ENCODE peak calls at places on chromosomes 1 and 21, in four cellular contexts. Q, N, U and T are unnamed samples.
A peak's percentile ranks its signal among the peaks of the same experiment; 100 is the strongest.

GRCh38 chr21:31337086-31337485 is 7.0 kb downstream of the TIAM1 start:
- DNase-seq in Q (no peak), N (no peak), U (no peak), T (no peak)

GRCh38 chr1:109806733-109807397 is 43.1 kb upstream of the EPS8L3 start:
- DNase-seq in Q (no peak), N (peak; percentile 44), U (no peak), T (no peak)

GRCh38 chr21:30434033-30434631 is 4.1 kb downstream of the KRTAP13-4 start:
- DNase-seq in Q (no peak), N (no peak), U (peak; percentile 57), T (peak; percentile 32)

GRCh38 chr1:14626869-14627607 is 28.6 kb downstream of the KAZN start:
- DNase-seq in Q (no peak), N (peak; percentile 46), U (no peak), T (no peak)

GRCh38 chr1:61450454-61451213 is 274.3 kb downstream of the TM2D1 start:
- DNase-seq in Q (peak; percentile 44), N (no peak), U (no peak), T (no peak)

GRCh38 chr1:59375321-59376220 is 78.7 kb downstream of the FGGY start:
- DNase-seq in Q (no peak), N (no peak), U (no peak), T (no peak)

GRCh38 chr21:45906859-45907258 is 74.7 kb upstream of the COL6A1 start:
- DNase-seq in Q (no peak), N (no peak), U (no peak), T (no peak)

GRCh38 chr1:243730499-243731150 is 119.4 kb downstream of the AKT3 start:
- DNase-seq in Q (no peak), N (no peak), U (no peak), T (no peak)

GRCh38 chr1:25912076-25912831 is 6.0 kb upstream of the STMN1 start:
- DNase-seq in Q (no peak), N (no peak), U (no peak), T (no peak)

GRCh38 chr21:35226960-35227741 is 178.0 kb upstream of the RUNX1 start:
- DNase-seq in Q (no peak), N (peak; percentile 59), U (no peak), T (no peak)

GRCh38 chr1:51906306-51907078 is 28.0 kb upstream of the NRDC start:
- DNase-seq in Q (no peak), N (no peak), U (no peak), T (no peak)

GRCh38 chr1:41495171-41495948 is 10.9 kb upstream of the EDN2 start:
- DNase-seq in Q (peak; percentile 61), N (no peak), U (peak; percentile 67), T (peak; percentile 34)

GRCh38 chr1:109776911-109777310 is 13.2 kb upstream of the EPS8L3 start:
- DNase-seq in Q (peak; percentile 86), N (peak; percentile 91), U (peak; percentile 86), T (peak; percentile 75)

GRCh38 chr1:184387069-184387870 is 441 bp downstream of the C1orf21 start:
- DNase-seq in Q (peak; percentile 46), N (peak; percentile 61), U (peak; percentile 44), T (peak; percentile 57)

GRCh38 chr1:111553199-111553598 is 49.8 kb upstream of the ADORA3 start:
- DNase-seq in Q (no peak), N (no peak), U (no peak), T (no peak)

GRCh38 chr1:19210772-19211549 is 895 bp upstream of the UBR4 start:
- DNase-seq in Q (no peak), N (no peak), U (no peak), T (peak; percentile 61)

GRCh38 chr1:59487335-59488031 is 190.6 kb downstream of the FGGY start:
- DNase-seq in Q (no peak), N (no peak), U (no peak), T (no peak)

GRCh38 chr1:152188673-152189591 is 29.9 kb upstream of the RPTN start:
- DNase-seq in Q (peak; percentile 54), N (peak; percentile 90), U (peak; percentile 93), T (peak; percentile 73)

GRCh38 chr21:43758132-43758619 is 17.9 kb downstream of the CSTB start:
- DNase-seq in Q (peak; percentile 65), N (no peak), U (peak; percentile 60), T (no peak)

GRCh38 chr1:221712198-221712684 is 29.6 kb downstream of the DUSP10 start:
- DNase-seq in Q (no peak), N (peak; percentile 73), U (no peak), T (peak; percentile 19)

GRCh38 chr1:227428803-227429202 is 110.5 kb upstream of the CDC42BPA start:
- DNase-seq in Q (peak; percentile 44), N (peak; percentile 46), U (no peak), T (no peak)

GRCh38 chr1:109427171-109427467 is 871 bp upstream of the PSMA5 start:
- DNase-seq in Q (no peak), N (no peak), U (no peak), T (peak; percentile 58)

GRCh38 chr1:205259361-205259832 is 31.7 kb downstream of the TMCC2 start:
- DNase-seq in Q (no peak), N (no peak), U (no peak), T (no peak)

GRCh38 chr1:205376739-205377138 is 20.0 kb upstream of the KLHDC8A start:
- DNase-seq in Q (no peak), N (no peak), U (no peak), T (no peak)

GRCh38 chr1:215971793-215972441 is 404.8 kb downstream of the KCTD3 start:
- DNase-seq in Q (no peak), N (no peak), U (no peak), T (no peak)

GRCh38 chr1:46532498-46533178 is 18.8 kb downstream of the KNCN start:
- DNase-seq in Q (peak; percentile 32), N (peak; percentile 79), U (peak; percentile 74), T (peak; percentile 70)

GRCh38 chr21:41254090-41254700 is 62.4 kb upstream of the FAM3B start:
- DNase-seq in Q (no peak), N (no peak), U (no peak), T (no peak)

GRCh38 chr1:33153650-33154049 is 28.2 kb downstream of the TRIM62 start:
- DNase-seq in Q (no peak), N (no peak), U (no peak), T (no peak)

GRCh38 chr1:234852659-234853058 is 242.7 kb upstream of the IRF2BP2 start:
- DNase-seq in Q (no peak), N (no peak), U (no peak), T (no peak)

GRCh38 chr1:168161459-168161858 is 17.3 kb upstream of the TIPRL start:
- DNase-seq in Q (no peak), N (no peak), U (peak; percentile 39), T (peak; percentile 89)

GRCh38 chr1:81032973-81033425 is 767.7 kb upstream of the ADGRL2 start:
- DNase-seq in Q (no peak), N (peak; percentile 54), U (no peak), T (no peak)

GRCh38 chr1:65606426-65606825 is 186.0 kb downstream of the LEPR start:
- DNase-seq in Q (no peak), N (no peak), U (no peak), T (no peak)

GRCh38 chr1:2444138-2444591 is 31.8 kb upstream of the PEX10 start:
- DNase-seq in Q (no peak), N (no peak), U (no peak), T (no peak)

GRCh38 chr1:176880954-176881595 is 283.4 kb downstream of the ASTN1 start:
- DNase-seq in Q (peak; percentile 62), N (peak; percentile 71), U (peak; percentile 89), T (peak; percentile 52)

GRCh38 chr1:201418461-201418860 is 3.1 kb downstream of the TNNI1 start:
- DNase-seq in Q (no peak), N (no peak), U (no peak), T (no peak)

GRCh38 chr1:201420608-201421002 is 925 bp downstream of the TNNI1 start:
- DNase-seq in Q (no peak), N (no peak), U (no peak), T (no peak)

GRCh38 chr1:201419241-201419640 is 2.3 kb downstream of the TNNI1 start:
- DNase-seq in Q (no peak), N (no peak), U (no peak), T (no peak)

GRCh38 chr1:201421041-201421440 is 489 bp downstream of the TNNI1 start:
- DNase-seq in Q (no peak), N (no peak), U (no peak), T (no peak)

GRCh38 chr1:201419737-201420607 is 1.6 kb downstream of the TNNI1 start:
- DNase-seq in Q (no peak), N (no peak), U (peak; percentile 22), T (no peak)
- TF ChIP-seq POLR2A in Q (no peak), N (no peak), U (no peak), T (no peak)

GRCh38 chr21:26061437-26061836 is 109.1 kb downstream of the APP start:
- DNase-seq in Q (no peak), N (no peak), U (no peak), T (no peak)
- TF ChIP-seq POLR2A in Q (no peak), N (no peak), U (no peak), T (no peak)

DNA sequence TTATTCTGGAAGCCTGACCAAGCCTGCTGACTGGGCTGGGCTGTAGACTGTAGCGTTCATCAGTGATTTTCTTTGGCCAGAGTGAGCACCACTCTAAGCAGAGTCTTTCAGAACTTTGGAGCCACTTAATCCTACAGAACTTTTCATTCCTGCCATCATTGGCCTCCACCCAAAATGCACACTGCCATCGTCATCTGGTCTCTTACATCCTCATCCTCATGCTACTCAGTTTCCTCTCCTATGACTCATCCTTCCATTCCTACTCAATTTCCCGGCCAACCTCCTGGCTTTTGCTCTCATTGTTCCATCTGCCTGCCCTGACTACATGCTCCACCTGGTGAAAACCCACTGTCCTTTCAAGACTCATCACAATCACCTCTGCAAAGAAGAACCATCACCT is 233.8 kb upstream of the USP25 start:
- DNase-seq in Q (no peak), N (no peak), U (no peak), T (no peak)
- TF ChIP-seq POLR2A in Q (no peak), N (no peak), U (no peak), T (no peak)

DNA sequence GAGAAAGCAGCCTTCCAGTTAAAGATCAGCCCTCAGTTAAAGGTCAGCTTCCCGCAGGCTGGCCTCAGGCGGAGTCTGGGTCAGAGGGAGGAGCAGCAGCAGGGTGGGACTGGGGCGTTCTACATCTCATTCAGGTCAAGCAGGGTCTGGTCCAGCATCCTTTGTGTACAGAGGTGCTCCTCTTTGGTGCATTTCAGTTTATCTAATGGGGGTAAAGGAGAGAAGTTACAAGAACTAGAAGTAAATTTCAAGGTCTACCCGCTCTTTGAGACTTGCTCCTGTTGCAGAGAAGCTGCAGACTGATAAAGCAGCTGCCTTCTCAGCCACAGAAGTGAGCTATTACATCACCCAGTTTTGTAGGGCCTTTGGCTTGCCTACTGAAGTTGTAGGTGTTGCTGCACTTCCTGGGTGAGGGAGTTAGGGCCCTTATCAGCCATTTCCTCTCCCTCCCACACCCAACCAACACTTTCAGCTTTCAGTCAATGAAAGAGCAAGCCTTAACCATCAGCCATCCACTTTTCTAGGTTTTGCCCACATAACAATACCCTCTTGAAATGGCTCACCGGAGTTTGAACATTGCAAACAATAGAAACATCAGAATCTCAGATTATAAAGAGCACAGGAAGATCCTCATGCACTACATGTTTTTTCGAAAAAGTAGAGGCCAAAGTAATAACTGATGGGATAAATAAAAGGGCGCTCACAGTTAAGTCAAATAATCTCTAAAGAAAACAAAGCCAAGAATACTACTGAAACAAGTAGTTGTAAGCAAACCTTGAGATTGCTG is 2.8 kb upstream of the NUP210L start:
- DNase-seq in Q (peak; percentile 29), N (peak; percentile 66), U (peak; percentile 49), T (peak; percentile 96)
- TF ChIP-seq POLR2A in Q (no peak), N (no peak), U (no peak), T (peak; percentile 81)